ENCODE peak calls at places on chromosomes 6 and 20, in seven cellular contexts. Y is right cardiac atrium, M is IMR-90, E is PC-3, S is aorta, C is AG04450, P is AG09309. K is an unnamed sample.

GRCh38 chr6:73694711-73695411 is 1.1 kb upstream of the CD109 start:
- DNase-seq in Y (no peak), M (peak), E (peak), S (peak), P (no peak), C (no peak), K (no peak)

GRCh38 chr20:10864076-10864672 is 190.4 kb upstream of the JAG1 start:
- DNase-seq in M (no peak), E (peak), Y (no peak), P (no peak), S (no peak), C (no peak), K (no peak)

GRCh38 chr6:135522975-135523692 is 25.6 kb upstream of the AHI1 start:
- DNase-seq in E (peak), M (peak), S (no peak), Y (no peak), C (no peak), P (no peak), K (no peak)

GRCh38 chr6:113343940-113344339 is 513.2 kb upstream of the MARCKS start:
- DNase-seq in C (no peak), P (no peak), M (no peak), Y (no peak), E (no peak), S (no peak), K (no peak)

GRCh38 chr6:42225419-42225818 is 7.8 kb upstream of the MRPS10 start:
- DNase-seq in C (no peak), S (no peak), E (no peak), M (no peak), Y (no peak), P (no peak), K (no peak)

GRCh38 chr6:48426636-48427035 is 315.6 kb upstream of the PTCHD4 start:
- DNase-seq in E (peak), Y (no peak), S (no peak), M (peak), P (peak), C (peak), K (no peak)

GRCh38 chr6:25934181-25934580 is 3.7 kb upstream of the SLC17A2 start:
- DNase-seq in S (no peak), Y (no peak), P (no peak), C (no peak), M (no peak), E (no peak), K (no peak)

GRCh38 chr6:88455317-88455716 is 289.2 kb upstream of the CNR1 start:
- DNase-seq in E (no peak), Y (no peak), C (no peak), M (no peak), P (no peak), S (no peak), K (no peak)

GRCh38 chr20:56245761-56246160 is 2.8 kb upstream of the MC3R start:
- DNase-seq in Y (no peak), E (peak), C (no peak), S (no peak), M (no peak), P (no peak), K (no peak)

GRCh38 chr6:7672066-7673062 is 53.5 kb upstream of the BMP6 start:
- DNase-seq in Y (no peak), E (no peak), C (no peak), M (peak), P (no peak), S (no peak), K (no peak)

GRCh38 chr6:111427341-111428116 is 55.5 kb downstream of the REV3L start:
- DNase-seq in P (peak), C (peak), Y (no peak), M (peak), S (no peak), E (peak), K (peak)

GRCh38 chr6:52077961-52078613 is 9.3 kb downstream of the PKHD1 start:
- DNase-seq in Y (no peak), C (no peak), M (no peak), S (no peak), P (no peak), E (no peak), K (no peak)

GRCh38 chr6:112044856-112045255 is 9.0 kb upstream of the CCN6 start:
- DNase-seq in Y (no peak), M (peak), C (peak), E (no peak), P (peak), S (no peak), K (no peak)

GRCh38 chr6:73455865-73456629 is 4.0 kb upstream of the CGAS start:
- DNase-seq in M (peak), C (no peak), E (no peak), Y (no peak), S (no peak), P (peak), K (peak)

GRCh38 chr6:149454405-149454848 is 30.4 kb downstream of the ZC3H12D start:
- DNase-seq in M (peak), E (peak), S (peak), Y (peak), P (peak), C (peak), K (no peak)

GRCh38 chr6:55528624-55529023 is 50.4 kb downstream of the HMGCLL1 start:
- DNase-seq in E (peak), C (peak), S (no peak), M (peak), P (no peak), Y (no peak), K (peak)

GRCh38 chr6:151359486-151359885 is 31.9 kb downstream of the ZBTB2 start:
- DNase-seq in S (no peak), E (no peak), Y (no peak), M (no peak), P (no peak), C (no peak), K (no peak)

GRCh38 chr6:155254139-155254538 is 9.7 kb upstream of the CLDN20 start:
- DNase-seq in S (no peak), E (no peak), C (no peak), P (no peak), Y (no peak), M (no peak), K (no peak)

GRCh38 chr20:41287327-41287726 is 30.2 kb downstream of the ZHX3 start:
- DNase-seq in P (no peak), M (peak), Y (no peak), S (no peak), E (peak), C (peak), K (no peak)

GRCh38 chr6:30311669-30312068 is 15.1 kb upstream of the TRIM39 start:
- DNase-seq in M (no peak), Y (no peak), P (no peak), S (no peak), C (no peak), E (no peak), K (no peak)

GRCh38 chr6:117346142-117346930 is 79.4 kb downstream of the ROS1 start:
- DNase-seq in E (peak), M (peak), P (no peak), S (no peak), C (no peak), Y (no peak), K (no peak)

GRCh38 chr6:141394565-141395051 is 738.1 kb upstream of the GJE1 start:
- DNase-seq in P (no peak), C (no peak), Y (peak), M (no peak), E (no peak), S (peak), K (no peak)

GRCh38 chr6:33320315-33321181 is 3.0 kb upstream of the ZBTB22 start:
- DNase-seq in M (peak), P (no peak), S (peak), Y (peak), E (peak), C (peak), K (no peak)

GRCh38 chr6:134342211-134342610 is 24.3 kb upstream of the SGK1 start:
- DNase-seq in E (no peak), Y (peak), P (no peak), S (peak), C (no peak), M (no peak), K (no peak)

GRCh38 chr6:38391909-38392614 is 247.7 kb downstream of the BTBD9 start:
- DNase-seq in E (no peak), C (no peak), Y (no peak), S (no peak), P (peak), M (peak), K (no peak)

GRCh38 chr6:121333196-121333595 is 1.1 kb downstream of the TBC1D32 start:
- DNase-seq in Y (no peak), E (no peak), S (no peak), P (no peak), M (no peak), C (no peak), K (no peak)

GRCh38 chr6:113873043-113873667 is 16.0 kb downstream of the MARCKS start:
- DNase-seq in M (no peak), S (no peak), C (no peak), P (no peak), Y (peak), E (no peak), K (peak)

GRCh38 chr20:61044499-61044898 is 207.6 kb upstream of the CDH4 start:
- DNase-seq in C (no peak), S (no peak), P (no peak), E (no peak), Y (no peak), M (no peak), K (no peak)

GRCh38 chr20:46325788-46326472 is 17.6 kb upstream of the CDH22 start:
- DNase-seq in C (no peak), E (no peak), P (no peak), S (no peak), Y (no peak), M (no peak), K (no peak)

GRCh38 chr6:160766657-160767018 is 64.6 kb downstream of the PLG start:
- DNase-seq in Y (no peak), E (no peak), P (no peak), S (no peak), M (no peak), C (no peak), K (no peak)
- H3K4me3 ChIP-seq in Y (peak), E (no peak), P (no peak), S (no peak), M (no peak), C (no peak), K (peak)

GRCh38 chr20:21110811-21111210 is 4.7 kb upstream of the LINC00237 start:
- DNase-seq in Y (no peak), M (no peak), P (no peak), C (no peak), S (no peak), E (no peak), K (no peak)
- H3K4me3 ChIP-seq in Y (no peak), M (no peak), P (no peak), C (no peak), S (no peak), E (no peak), K (no peak)

GRCh38 chr20:23047738-23048214 is 1.7 kb downstream of the THBD start:
- DNase-seq in E (no peak), C (no peak), M (no peak), Y (peak), P (no peak), S (peak), K (no peak)

GRCh38 chr20:23050847-23051627 is 1.6 kb upstream of the THBD start:
- DNase-seq in E (peak), Y (peak), M (peak), P (no peak), C (peak), S (peak), K (peak)

GRCh38 chr20:23048283-23049200 is 930 bp downstream of the THBD start:
- DNase-seq in Y (peak), E (peak), P (no peak), S (peak), C (no peak), M (peak), K (no peak)

GRCh38 chr20:23049933-23050838 is 714 bp upstream of the THBD start:
- DNase-seq in C (no peak), S (peak), Y (peak), P (no peak), M (no peak), E (peak), K (no peak)

GRCh38 chr20:23049201-23049932 is at the start of gene THBD:
- DNase-seq in M (peak), P (no peak), Y (peak), C (no peak), E (peak), S (peak), K (no peak)
- H3K4me3 ChIP-seq in M (no peak), P (peak), Y (peak), C (peak), E (peak), S (peak), K (no peak)

GRCh38 chr20:3749087-3749688 is 16.7 kb downstream of the HSPA12B start:
- DNase-seq in M (no peak), Y (peak), S (no peak), E (no peak), P (no peak), C (no peak), K (no peak)
- H3K4me3 ChIP-seq in M (no peak), Y (no peak), S (no peak), E (no peak), P (no peak), C (no peak), K (no peak)

GRCh38 chr20:50788868-50789125 is 6.1 kb upstream of the BCAS4 start:
- DNase-seq in Y (no peak), E (no peak), M (no peak), P (no peak), S (peak), C (no peak), K (no peak)

GRCh38 chr20:50792708-50793574 is 1.9 kb upstream of the BCAS4 start:
- DNase-seq in E (no peak), Y (no peak), C (no peak), P (no peak), S (peak), M (no peak), K (no peak)

GRCh38 chr20:50788045-50788867 is 6.6 kb upstream of the BCAS4 start:
- DNase-seq in M (peak), S (peak), C (peak), E (peak), P (peak), Y (no peak), K (no peak)

GRCh38 chr20:50790651-50791277 is 4.1 kb upstream of the BCAS4 start:
- DNase-seq in P (peak), C (peak), S (peak), Y (peak), M (peak), E (peak), K (peak)

DNA sequence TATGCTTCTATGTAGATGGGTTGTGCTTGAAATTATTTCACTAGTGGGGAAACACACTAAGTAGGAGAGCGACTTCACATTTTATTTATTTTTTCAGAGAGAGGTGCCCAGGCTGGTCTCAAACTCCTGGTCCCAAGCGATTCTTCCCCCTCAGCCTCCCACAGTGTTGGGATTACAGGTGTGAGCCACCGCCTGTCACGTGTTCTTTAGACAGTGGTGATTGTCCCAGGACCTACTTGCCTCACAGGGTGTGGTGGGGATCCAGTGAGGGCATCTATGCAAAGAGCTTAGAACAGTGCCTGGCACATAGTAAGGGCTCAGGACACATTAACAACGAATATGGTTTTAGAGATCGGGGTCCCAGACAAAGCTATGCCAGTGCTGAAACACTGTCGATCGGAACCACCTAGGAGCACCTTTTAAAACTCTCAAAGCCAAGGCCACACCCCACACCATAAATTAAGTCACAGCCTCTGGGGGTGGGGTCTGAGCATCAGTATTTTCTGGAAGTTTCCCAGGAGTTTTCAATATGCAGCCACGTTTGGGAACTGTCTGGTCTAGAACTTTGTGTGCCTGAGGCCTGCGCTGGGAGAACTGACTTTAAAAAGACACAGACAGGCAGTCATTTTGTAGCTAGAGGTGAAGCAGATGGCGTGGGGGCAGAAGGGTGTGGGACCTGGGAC is 4.8 kb upstream of the BCAS4 start:
- DNase-seq in C (no peak), S (peak), P (no peak), Y (no peak), E (peak), M (no peak), K (no peak)
- H3K4me3 ChIP-seq in C (no peak), S (no peak), P (no peak), Y (no peak), E (no peak), M (no peak), K (no peak)

DNA sequence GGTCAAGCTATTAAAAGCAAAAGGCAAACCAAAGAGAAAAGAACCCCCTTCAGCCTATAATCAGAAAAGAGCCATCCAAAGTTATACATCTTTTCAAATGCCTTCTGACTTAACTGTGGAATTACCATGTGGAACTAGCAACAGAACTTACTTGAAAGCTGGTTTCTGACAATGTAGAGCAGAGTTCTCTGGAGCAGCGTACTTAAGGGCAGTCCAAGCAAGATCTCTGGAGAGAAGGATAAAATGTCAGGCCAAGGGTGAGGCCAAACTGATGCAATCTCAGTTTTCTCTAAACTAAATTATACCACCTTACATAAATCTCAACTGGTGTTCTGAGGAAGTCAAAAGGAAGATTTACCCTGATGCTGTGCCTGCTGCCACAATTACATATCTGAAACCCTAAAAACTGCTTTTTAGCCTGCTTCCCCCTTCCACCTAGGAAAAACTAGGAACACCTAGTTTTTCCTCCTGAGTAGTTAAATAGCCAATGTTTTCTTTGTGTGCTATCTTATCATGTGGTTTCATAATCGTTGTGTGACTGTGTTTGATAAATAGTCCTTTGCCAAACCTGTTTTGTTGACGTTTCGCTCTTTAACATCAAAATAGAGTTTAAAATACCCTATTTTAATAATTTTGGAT is 28.0 kb downstream of the NCOA7 start:
- DNase-seq in C (no peak), E (no peak), P (no peak), M (no peak), S (no peak), Y (no peak), K (no peak)
- H3K4me3 ChIP-seq in C (no peak), E (no peak), P (no peak), M (no peak), S (no peak), Y (peak), K (no peak)

GRCh38 chr6:63805808-63806572 is 170.4 kb downstream of the PHF3 start:
- DNase-seq in P (peak), C (peak), S (no peak), E (peak), Y (no peak), M (peak), K (no peak)

GRCh38 chr6:63806573-63806913 is 170.9 kb downstream of the PHF3 start:
- DNase-seq in C (no peak), E (no peak), M (no peak), Y (no peak), P (no peak), S (no peak), K (no peak)

GRCh38 chr6:63804381-63804956 is 168.9 kb downstream of the PHF3 start:
- DNase-seq in Y (no peak), P (peak), C (peak), S (no peak), E (peak), M (peak), K (no peak)

GRCh38 chr6:63807056-63807455 is 171.5 kb downstream of the PHF3 start:
- DNase-seq in Y (no peak), P (no peak), M (no peak), S (no peak), E (no peak), C (no peak), K (no peak)

DNA sequence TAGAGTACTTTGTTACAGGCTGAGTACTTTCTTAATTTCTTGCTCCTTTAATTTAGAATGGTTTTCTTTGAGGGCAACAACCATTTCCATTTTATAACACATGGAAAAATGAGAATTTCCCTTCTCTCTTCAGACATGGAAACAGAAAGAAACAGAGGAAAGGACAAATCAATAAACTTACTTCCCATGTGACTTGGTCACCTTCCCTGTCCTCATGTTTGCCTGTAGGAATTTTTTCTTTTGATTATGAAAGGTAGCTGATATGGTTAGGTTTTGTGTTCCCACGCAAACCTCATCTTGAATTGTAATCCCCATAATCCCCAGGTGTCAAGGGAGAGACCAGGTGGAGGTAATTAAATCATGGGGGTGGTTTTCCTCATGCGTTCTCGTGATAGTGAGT is 169.7 kb downstream of the PHF3 start:
- DNase-seq in P (no peak), S (no peak), Y (no peak), C (no peak), E (no peak), M (no peak), K (no peak)
- H3K4me3 ChIP-seq in P (no peak), S (no peak), Y (no peak), C (no peak), E (peak), M (no peak), K (no peak)

K was measured in GM12865.